ENCODE peak calls at places on chromosome 14, in seven cellular contexts. One of them, this sample, is unnamed.

GRCh38 chr14:104299993-104300761 is 161.8 kb downstream of the KIF26A start:
- DNase-seq in uterus: peak; percentile 28
- DNase-seq in GM23338: no peak
- DNase-seq in body of pancreas: no peak
- DNase-seq in upper lobe of right lung: no peak
- DNase-seq in heart left ventricle: peak; percentile 48
- DNase-seq in endothelial cell of umbilical vein: peak; percentile 51
- DNase-seq in this sample: no peak

GRCh38 chr14:22847661-22848341 is 11.4 kb downstream of the MMP14 start:
- DNase-seq in upper lobe of right lung: peak; percentile 62
- DNase-seq in heart left ventricle: peak; percentile 35
- DNase-seq in GM23338: peak; percentile 52
- DNase-seq in uterus: peak; percentile 42
- DNase-seq in endothelial cell of umbilical vein: no peak
- DNase-seq in body of pancreas: no peak
- DNase-seq in this sample: no peak

GRCh38 chr14:97120204-97121120 is 323.3 kb downstream of the VRK1 start:
- DNase-seq in endothelial cell of umbilical vein: no peak
- DNase-seq in upper lobe of right lung: no peak
- DNase-seq in body of pancreas: no peak
- DNase-seq in heart left ventricle: no peak
- DNase-seq in GM23338: no peak
- DNase-seq in uterus: no peak
- DNase-seq in this sample: no peak

GRCh38 chr14:58428011-58428807 is 690 bp downstream of the KIAA0586 start:
- DNase-seq in endothelial cell of umbilical vein: peak; percentile 73
- DNase-seq in GM23338: peak; percentile 53
- DNase-seq in uterus: no peak
- DNase-seq in heart left ventricle: no peak
- DNase-seq in body of pancreas: no peak
- DNase-seq in upper lobe of right lung: no peak
- DNase-seq in this sample: peak; percentile 63

GRCh38 chr14:89298056-89298834 is 118.8 kb downstream of the FOXN3 start:
- DNase-seq in body of pancreas: no peak
- DNase-seq in GM23338: no peak
- DNase-seq in uterus: no peak
- DNase-seq in heart left ventricle: no peak
- DNase-seq in endothelial cell of umbilical vein: no peak
- DNase-seq in upper lobe of right lung: no peak
- DNase-seq in this sample: no peak

GRCh38 chr14:34113051-34113511 is 162.2 kb upstream of the EGLN3 start:
- DNase-seq in endothelial cell of umbilical vein: no peak
- DNase-seq in GM23338: no peak
- DNase-seq in body of pancreas: no peak
- DNase-seq in upper lobe of right lung: no peak
- DNase-seq in heart left ventricle: no peak
- DNase-seq in uterus: no peak
- DNase-seq in this sample: peak; percentile 87

GRCh38 chr14:94102768-94103482 is 7.6 kb upstream of the IFI27 start:
- DNase-seq in uterus: no peak
- DNase-seq in body of pancreas: no peak
- DNase-seq in endothelial cell of umbilical vein: no peak
- DNase-seq in upper lobe of right lung: no peak
- DNase-seq in heart left ventricle: no peak
- DNase-seq in GM23338: no peak
- DNase-seq in this sample: no peak

GRCh38 chr14:98622208-98623051 is 649.6 kb downstream of the BCL11B start:
- DNase-seq in body of pancreas: no peak
- DNase-seq in uterus: no peak
- DNase-seq in GM23338: no peak
- DNase-seq in upper lobe of right lung: no peak
- DNase-seq in endothelial cell of umbilical vein: no peak
- DNase-seq in heart left ventricle: no peak
- DNase-seq in this sample: peak; percentile 30

DNA sequence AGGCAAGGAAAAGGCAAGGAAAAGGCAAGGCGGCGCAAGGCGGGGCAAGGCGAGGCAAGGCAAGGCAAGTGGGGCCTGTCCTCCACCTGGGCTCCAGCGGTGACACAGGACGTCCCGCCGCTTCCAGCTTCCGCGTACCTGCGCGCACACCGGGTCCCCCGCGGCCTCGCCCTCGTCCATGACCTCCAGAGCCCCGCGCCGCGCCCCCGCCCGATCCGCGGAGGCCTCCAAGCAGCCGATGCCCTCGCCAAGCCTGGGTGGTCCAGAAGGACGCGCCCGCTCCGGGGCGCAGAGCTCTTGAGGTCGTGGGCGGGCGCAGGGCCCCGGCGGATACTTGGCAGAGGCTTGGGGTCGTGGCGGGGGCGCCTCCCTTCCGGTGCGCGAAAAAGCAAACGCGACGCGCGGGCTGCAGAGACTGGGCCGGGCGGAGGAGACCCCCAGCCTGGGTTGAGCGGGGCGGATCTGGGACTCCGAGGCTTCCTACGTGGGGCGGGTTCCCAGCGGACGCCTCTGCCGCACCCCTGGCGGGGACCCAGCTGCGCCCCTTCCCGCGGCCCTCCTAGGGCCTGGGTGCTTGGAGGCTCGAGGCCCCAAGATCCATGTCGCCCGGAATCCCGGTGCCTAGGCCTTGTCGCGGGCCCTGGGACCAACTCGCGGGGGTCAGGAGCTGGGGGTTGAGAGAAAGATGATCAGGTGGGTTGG is 60.7 kb upstream of the EIF5 start:
- DNase-seq in body of pancreas: peak; percentile 33
- DNase-seq in endothelial cell of umbilical vein: no peak
- DNase-seq in heart left ventricle: no peak
- DNase-seq in uterus: no peak
- DNase-seq in GM23338: peak; percentile 57
- DNase-seq in upper lobe of right lung: no peak
- DNase-seq in this sample: no peak
- H3K4me3 ChIP-seq in body of pancreas: no peak overlapping the region
- H3K4me3 ChIP-seq in endothelial cell of umbilical vein: no peak overlapping the region
- H3K4me3 ChIP-seq in heart left ventricle: peak overlapping the region; percentile 34
- H3K4me3 ChIP-seq in uterus: peak overlapping the region; percentile 14
- H3K4me3 ChIP-seq in GM23338: peak overlapping the region; percentile 58
- H3K4me3 ChIP-seq in upper lobe of right lung: peak overlapping the region; percentile 42
- H3K4me3 ChIP-seq in this sample: peak overlapping the region; percentile 18

GRCh38 chr14:106372870-106373657 is 846.7 kb downstream of the TMEM121 start:
- DNase-seq in uterus: no peak
- DNase-seq in endothelial cell of umbilical vein: no peak
- DNase-seq in upper lobe of right lung: peak; percentile 84
- DNase-seq in body of pancreas: peak; percentile 59
- DNase-seq in heart left ventricle: no peak
- DNase-seq in GM23338: peak; percentile 33
- DNase-seq in this sample: no peak
- TF ChIP-seq CTCF in uterus: no peak
- TF ChIP-seq CTCF in endothelial cell of umbilical vein: no peak
- TF ChIP-seq CTCF in upper lobe of right lung: peak; percentile 72
- TF ChIP-seq CTCF in body of pancreas: peak; percentile 61
- TF ChIP-seq CTCF in heart left ventricle: peak; percentile 35
- TF ChIP-seq CTCF in GM23338: peak; percentile 45
- TF ChIP-seq CTCF in this sample: peak; percentile 34

DNA sequence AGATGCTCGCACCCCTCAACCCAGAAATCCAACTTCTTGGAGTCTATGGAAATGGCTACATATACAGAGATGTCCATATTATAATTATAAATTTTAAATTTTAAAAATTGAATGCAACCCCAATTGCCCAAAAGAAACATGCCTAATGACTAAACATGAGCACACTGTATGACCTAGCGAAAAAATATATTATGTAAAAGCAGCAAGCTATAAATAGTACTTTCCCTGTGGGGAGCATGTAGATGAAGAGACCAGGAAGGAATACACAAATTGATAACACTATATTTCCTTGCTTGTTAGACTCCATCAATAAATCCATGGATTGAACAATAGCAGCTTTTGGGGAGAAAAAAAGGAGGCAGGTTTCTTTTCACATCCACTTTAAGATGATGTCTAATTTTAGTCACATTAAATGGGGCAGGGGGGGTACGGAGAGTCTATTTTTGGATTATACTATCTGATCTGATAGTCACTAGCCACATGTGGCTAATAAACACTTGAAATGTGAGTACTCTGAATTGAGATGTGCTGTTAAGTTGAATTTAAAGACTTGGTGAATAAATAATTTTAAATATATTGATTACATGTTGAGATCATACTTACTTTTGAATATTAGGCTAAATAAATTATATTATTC is 17.6 kb downstream of the MAX start:
- DNase-seq in body of pancreas: no peak
- DNase-seq in uterus: no peak
- DNase-seq in endothelial cell of umbilical vein: no peak
- DNase-seq in upper lobe of right lung: no peak
- DNase-seq in GM23338: no peak
- DNase-seq in heart left ventricle: no peak
- DNase-seq in this sample: no peak
- H3K36me3 ChIP-seq in body of pancreas: peaks cover 18% of the 10 kb centered on the region
- H3K36me3 ChIP-seq in uterus: no peaks in the 10 kb centered on the region
- H3K36me3 ChIP-seq in endothelial cell of umbilical vein: peaks cover 20% of the 10 kb centered on the region
- H3K36me3 ChIP-seq in upper lobe of right lung: peaks cover 64% of the 10 kb centered on the region
- H3K36me3 ChIP-seq in GM23338: peaks cover 53% of the 10 kb centered on the region
- H3K36me3 ChIP-seq in heart left ventricle: peaks cover 75% of the 10 kb centered on the region
- H3K36me3 ChIP-seq in this sample: peaks cover 18% of the 10 kb centered on the region

GRCh38 chr14:68931474-68932051 is 47.5 kb downstream of the ACTN1 start:
- DNase-seq in heart left ventricle: peak; percentile 29
- DNase-seq in uterus: no peak
- DNase-seq in upper lobe of right lung: no peak
- DNase-seq in endothelial cell of umbilical vein: no peak
- DNase-seq in GM23338: no peak
- DNase-seq in body of pancreas: no peak
- DNase-seq in this sample: no peak

GRCh38 chr14:68934034-68934433 is 45.1 kb downstream of the ACTN1 start:
- DNase-seq in heart left ventricle: no peak
- DNase-seq in body of pancreas: no peak
- DNase-seq in uterus: no peak
- DNase-seq in upper lobe of right lung: no peak
- DNase-seq in endothelial cell of umbilical vein: no peak
- DNase-seq in GM23338: no peak
- DNase-seq in this sample: no peak

GRCh38 chr14:68932686-68933085 is 46.4 kb downstream of the ACTN1 start:
- DNase-seq in endothelial cell of umbilical vein: no peak
- DNase-seq in GM23338: no peak
- DNase-seq in upper lobe of right lung: no peak
- DNase-seq in heart left ventricle: peak; percentile 25
- DNase-seq in uterus: no peak
- DNase-seq in body of pancreas: no peak
- DNase-seq in this sample: no peak

GRCh38 chr14:68931063-68931462 is 48.0 kb downstream of the ACTN1 start:
- DNase-seq in heart left ventricle: peak; percentile 9
- DNase-seq in upper lobe of right lung: no peak
- DNase-seq in body of pancreas: no peak
- DNase-seq in GM23338: no peak
- DNase-seq in uterus: no peak
- DNase-seq in endothelial cell of umbilical vein: no peak
- DNase-seq in this sample: no peak

GRCh38 chr14:68932219-68932618 is 46.9 kb downstream of the ACTN1 start:
- DNase-seq in upper lobe of right lung: no peak
- DNase-seq in endothelial cell of umbilical vein: no peak
- DNase-seq in GM23338: no peak
- DNase-seq in uterus: no peak
- DNase-seq in heart left ventricle: no peak
- DNase-seq in body of pancreas: no peak
- DNase-seq in this sample: no peak
- H3K4me3 ChIP-seq in upper lobe of right lung: no peak overlapping the region
- H3K4me3 ChIP-seq in endothelial cell of umbilical vein: no peak overlapping the region
- H3K4me3 ChIP-seq in GM23338: no peak overlapping the region
- H3K4me3 ChIP-seq in uterus: no peak overlapping the region
- H3K4me3 ChIP-seq in heart left ventricle: no peak overlapping the region
- H3K4me3 ChIP-seq in body of pancreas: no peak overlapping the region
- H3K4me3 ChIP-seq in this sample: no peak overlapping the region

DNA sequence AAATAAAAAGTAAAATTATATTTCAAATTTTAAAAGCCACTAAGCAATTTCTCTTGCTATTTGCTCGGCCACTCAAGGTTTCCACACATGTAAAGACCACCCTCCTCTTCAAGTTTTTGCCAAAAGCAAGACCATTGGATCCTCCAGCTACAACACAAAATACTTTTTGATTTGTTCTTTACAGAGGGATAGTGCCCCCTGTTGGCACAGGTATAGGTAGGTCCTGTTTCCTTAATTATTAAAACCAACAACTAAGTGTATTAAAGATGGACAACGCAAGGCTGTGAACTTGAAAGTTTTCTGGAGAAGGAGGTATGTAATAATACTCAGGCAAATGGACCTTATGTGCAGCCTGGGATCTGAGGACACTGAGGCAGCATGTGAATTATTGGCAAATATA is 23.8 kb downstream of the ATP6V1D start:
- DNase-seq in body of pancreas: no peak
- DNase-seq in uterus: no peak
- DNase-seq in heart left ventricle: no peak
- DNase-seq in endothelial cell of umbilical vein: peak; percentile 19
- DNase-seq in GM23338: peak; percentile 80
- DNase-seq in upper lobe of right lung: no peak
- DNase-seq in this sample: no peak
- TF ChIP-seq CTCF in body of pancreas: peak; percentile 17
- TF ChIP-seq CTCF in uterus: no peak
- TF ChIP-seq CTCF in heart left ventricle: peak; percentile 26
- TF ChIP-seq CTCF in endothelial cell of umbilical vein: peak; percentile 19
- TF ChIP-seq CTCF in GM23338: peak; percentile 87
- TF ChIP-seq CTCF in upper lobe of right lung: peak; percentile 31
- TF ChIP-seq CTCF in this sample: peak; percentile 15

GRCh38 chr14:20441466-20441865 is 5.5 kb upstream of the KLHL33 start:
- DNase-seq in upper lobe of right lung: no peak
- DNase-seq in heart left ventricle: no peak
- DNase-seq in endothelial cell of umbilical vein: no peak
- DNase-seq in uterus: no peak
- DNase-seq in body of pancreas: no peak
- DNase-seq in GM23338: no peak
- DNase-seq in this sample: no peak

DNA sequence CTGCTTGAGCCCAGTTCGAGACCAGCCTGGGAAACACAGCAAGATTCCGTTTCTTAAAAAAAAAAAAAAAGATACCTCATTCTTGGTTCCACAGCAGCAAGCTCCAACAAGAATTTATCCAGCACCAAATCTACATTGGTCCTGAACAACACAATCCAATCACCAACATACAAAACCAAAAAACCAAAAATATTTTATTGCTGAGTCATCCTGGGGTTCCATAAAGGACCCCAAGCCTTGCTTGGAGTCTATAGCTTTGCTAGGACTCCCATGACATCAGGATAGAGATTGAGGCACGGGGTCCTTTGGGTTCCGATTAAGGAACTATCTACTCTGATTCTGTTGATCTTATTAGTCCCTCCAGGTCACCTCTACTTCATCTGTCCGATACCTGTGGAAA is 7.7 kb downstream of the OSGEP start:
- DNase-seq in heart left ventricle: no peak
- DNase-seq in upper lobe of right lung: no peak
- DNase-seq in uterus: no peak
- DNase-seq in GM23338: no peak
- DNase-seq in body of pancreas: no peak
- DNase-seq in endothelial cell of umbilical vein: no peak
- DNase-seq in this sample: no peak
- H3K36me3 ChIP-seq in heart left ventricle: peaks cover 70% of the 10 kb centered on the region
- H3K36me3 ChIP-seq in upper lobe of right lung: peaks cover 69% of the 10 kb centered on the region
- H3K36me3 ChIP-seq in uterus: no peaks in the 10 kb centered on the region
- H3K36me3 ChIP-seq in GM23338: peaks cover 51% of the 10 kb centered on the region
- H3K36me3 ChIP-seq in body of pancreas: peaks cover 32% of the 10 kb centered on the region
- H3K36me3 ChIP-seq in endothelial cell of umbilical vein: peaks cover 32% of the 10 kb centered on the region
- H3K36me3 ChIP-seq in this sample: peaks cover 9% of the 10 kb centered on the region